ENCODE peak calls at places on chromosomes 5 and 9, in six cellular contexts. One of them, this sample, is unnamed.

GRCh38 chr5:151719228-151719861 is 32.6 kb upstream of the SPARC start:
- DNase-seq in H1: no peak
- DNase-seq in GM12891: no peak
- DNase-seq in HepG2: peak
- DNase-seq in GM12878: no peak
- DNase-seq in K562: peak
- DNase-seq in this sample: no peak

GRCh38 chr5:68662804-68663307 is 431.0 kb upstream of the SLC30A5 start:
- DNase-seq in H1: no peak
- DNase-seq in GM12891: no peak
- DNase-seq in HepG2: no peak
- DNase-seq in GM12878: no peak
- DNase-seq in K562: no peak
- DNase-seq in this sample: no peak

GRCh38 chr5:88256872-88257271 is 11.8 kb downstream of the TMEM161B start:
- DNase-seq in H1: peak
- DNase-seq in GM12891: no peak
- DNase-seq in HepG2: peak
- DNase-seq in GM12878: no peak
- DNase-seq in K562: no peak
- DNase-seq in this sample: no peak

GRCh38 chr9:94805585-94805984 is 79.1 kb downstream of the AOPEP start:
- DNase-seq in H1: no peak
- DNase-seq in GM12891: no peak
- DNase-seq in HepG2: no peak
- DNase-seq in GM12878: peak
- DNase-seq in K562: no peak
- DNase-seq in this sample: no peak

GRCh38 chr9:111965566-111966019 is 69.0 kb downstream of the UGCG start:
- DNase-seq in H1: no peak
- DNase-seq in GM12891: no peak
- DNase-seq in HepG2: peak
- DNase-seq in GM12878: peak
- DNase-seq in K562: no peak
- DNase-seq in this sample: no peak

GRCh38 chr5:178380086-178380485 is 147.5 kb upstream of the PHYKPL start:
- DNase-seq in H1: no peak
- DNase-seq in GM12891: no peak
- DNase-seq in HepG2: no peak
- DNase-seq in GM12878: no peak
- DNase-seq in K562: no peak
- DNase-seq in this sample: no peak

GRCh38 chr9:78725565-78725964 is 428.6 kb downstream of the PSAT1 start:
- DNase-seq in H1: no peak
- DNase-seq in GM12891: no peak
- DNase-seq in HepG2: no peak
- DNase-seq in GM12878: no peak
- DNase-seq in K562: no peak
- DNase-seq in this sample: no peak

GRCh38 chr5:79263-79662 is 12.7 kb upstream of the PLEKHG4B start:
- DNase-seq in H1: no peak
- DNase-seq in GM12891: no peak
- DNase-seq in HepG2: no peak
- DNase-seq in GM12878: no peak
- DNase-seq in K562: no peak
- DNase-seq in this sample: no peak

GRCh38 chr9:129310666-129311350 is 132.7 kb upstream of the IER5L start:
- DNase-seq in H1: no peak
- DNase-seq in GM12891: no peak
- DNase-seq in HepG2: no peak
- DNase-seq in GM12878: no peak
- DNase-seq in K562: no peak
- DNase-seq in this sample: no peak

GRCh38 chr5:68958428-68958827 is 135.4 kb upstream of the SLC30A5 start:
- DNase-seq in H1: no peak
- DNase-seq in GM12891: no peak
- DNase-seq in HepG2: no peak
- DNase-seq in GM12878: no peak
- DNase-seq in K562: no peak
- DNase-seq in this sample: no peak

GRCh38 chr5:180142824-180143610 is 66.0 kb downstream of the RASGEF1C start:
- DNase-seq in H1: no peak
- DNase-seq in GM12891: no peak
- DNase-seq in HepG2: no peak
- DNase-seq in GM12878: no peak
- DNase-seq in K562: no peak
- DNase-seq in this sample: no peak

GRCh38 chr9:129569506-129570449 is 51.1 kb downstream of the C9orf50 start:
- DNase-seq in H1: no peak
- DNase-seq in GM12891: no peak
- DNase-seq in HepG2: peak
- DNase-seq in GM12878: no peak
- DNase-seq in K562: peak
- DNase-seq in this sample: no peak

GRCh38 chr9:128881884-128882676 is at the start of the genes KYAT1 and LRRC8A:
- DNase-seq in H1: peak
- DNase-seq in GM12891: peak
- DNase-seq in HepG2: peak
- DNase-seq in GM12878: peak
- DNase-seq in K562: peak
- DNase-seq in this sample: peak

GRCh38 chr5:102314328-102314727 is 18.2 kb upstream of the SLCO4C1 start:
- DNase-seq in H1: no peak
- DNase-seq in GM12891: no peak
- DNase-seq in HepG2: no peak
- DNase-seq in GM12878: no peak
- DNase-seq in K562: no peak
- DNase-seq in this sample: no peak

GRCh38 chr5:135220394-135221186 is 178.4 kb downstream of the MACROH2A1 start:
- DNase-seq in H1: no peak
- DNase-seq in GM12891: no peak
- DNase-seq in HepG2: no peak
- DNase-seq in GM12878: no peak
- DNase-seq in K562: no peak
- DNase-seq in this sample: no peak

DNA sequence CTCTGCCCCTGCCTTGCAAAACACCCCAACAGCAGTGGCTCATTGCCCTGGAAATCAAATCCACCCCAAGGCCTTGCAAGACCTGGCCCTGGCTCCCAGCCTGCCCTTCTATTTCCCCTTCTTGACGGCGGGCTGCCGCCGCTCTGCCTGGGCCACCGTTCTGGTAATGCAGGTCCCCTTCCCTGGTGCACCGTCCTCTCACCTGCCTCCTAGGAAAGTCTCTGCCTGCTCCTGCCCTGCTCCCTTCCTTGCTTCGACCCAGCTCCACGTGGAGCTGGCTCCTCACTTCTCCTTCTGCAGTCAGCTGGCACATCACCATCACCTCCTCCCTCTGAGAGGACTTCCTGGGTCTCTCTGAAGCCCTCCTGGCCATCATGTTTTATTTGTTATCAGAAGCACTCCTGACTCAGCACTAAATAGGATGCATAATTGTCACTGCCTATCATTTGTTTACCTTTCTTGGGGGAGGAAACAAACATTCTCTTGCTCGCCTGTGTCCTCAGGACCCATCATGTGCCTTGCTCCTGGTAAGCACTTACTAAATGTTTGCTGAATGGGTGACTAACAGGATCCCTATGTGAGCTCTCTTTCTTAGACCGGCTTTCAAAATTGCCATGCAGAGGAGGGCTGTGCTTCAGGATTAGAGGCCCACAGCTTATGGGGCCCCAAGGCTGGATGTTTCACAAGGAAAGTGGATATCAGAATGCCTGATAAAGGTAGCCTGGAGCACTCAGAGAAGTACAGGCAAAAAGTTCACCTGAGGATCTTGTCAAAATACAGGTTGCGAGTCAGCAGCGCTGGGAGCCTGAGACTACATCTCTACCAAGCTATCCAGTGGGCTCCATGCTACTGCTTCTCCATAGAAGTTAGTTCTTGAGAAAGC is 19.6 kb upstream of the C5orf47 start:
- DNase-seq in H1: no peak
- DNase-seq in GM12891: no peak
- DNase-seq in HepG2: peak
- DNase-seq in GM12878: no peak
- DNase-seq in K562: peak
- DNase-seq in this sample: no peak
- TF ChIP-seq TAF1 in H1: no peak
- TF ChIP-seq TAF1 in GM12891: no peak
- TF ChIP-seq TAF1 in HepG2: peak
- TF ChIP-seq TAF1 in GM12878: no peak
- TF ChIP-seq TAF1 in K562: no peak
- TF ChIP-seq TAF1 in this sample: no peak

GRCh38 chr5:33194914-33195313 is 245.9 kb upstream of the TARS1 start:
- DNase-seq in H1: no peak
- DNase-seq in GM12891: no peak
- DNase-seq in HepG2: no peak
- DNase-seq in GM12878: no peak
- DNase-seq in K562: no peak
- DNase-seq in this sample: no peak
- TF ChIP-seq POLR2A in H1: no peak
- TF ChIP-seq POLR2A in GM12891: no peak
- TF ChIP-seq POLR2A in HepG2: no peak
- TF ChIP-seq POLR2A in GM12878: no peak
- TF ChIP-seq POLR2A in K562: no peak
- TF ChIP-seq POLR2A in this sample: no peak

GRCh38 chr5:108788142-108788541 is 40.4 kb downstream of the FER start:
- DNase-seq in H1: no peak
- DNase-seq in GM12891: no peak
- DNase-seq in HepG2: no peak
- DNase-seq in GM12878: no peak
- DNase-seq in K562: no peak
- DNase-seq in this sample: no peak
- TF ChIP-seq TAF1 in H1: no peak
- TF ChIP-seq TAF1 in GM12891: no peak
- TF ChIP-seq TAF1 in HepG2: no peak
- TF ChIP-seq TAF1 in GM12878: no peak
- TF ChIP-seq TAF1 in K562: no peak
- TF ChIP-seq TAF1 in this sample: no peak

GRCh38 chr9:113410207-113411158 is at the start of the genes C9orf43 and POLE3:
- DNase-seq in H1: peak
- DNase-seq in GM12891: peak
- DNase-seq in HepG2: peak
- DNase-seq in GM12878: peak
- DNase-seq in K562: peak
- DNase-seq in this sample: peak
- TF ChIP-seq POLR2A in H1: peak
- TF ChIP-seq POLR2A in GM12891: peak
- TF ChIP-seq POLR2A in HepG2: peak
- TF ChIP-seq POLR2A in GM12878: peak
- TF ChIP-seq POLR2A in K562: peak
- TF ChIP-seq POLR2A in this sample: peak

DNA sequence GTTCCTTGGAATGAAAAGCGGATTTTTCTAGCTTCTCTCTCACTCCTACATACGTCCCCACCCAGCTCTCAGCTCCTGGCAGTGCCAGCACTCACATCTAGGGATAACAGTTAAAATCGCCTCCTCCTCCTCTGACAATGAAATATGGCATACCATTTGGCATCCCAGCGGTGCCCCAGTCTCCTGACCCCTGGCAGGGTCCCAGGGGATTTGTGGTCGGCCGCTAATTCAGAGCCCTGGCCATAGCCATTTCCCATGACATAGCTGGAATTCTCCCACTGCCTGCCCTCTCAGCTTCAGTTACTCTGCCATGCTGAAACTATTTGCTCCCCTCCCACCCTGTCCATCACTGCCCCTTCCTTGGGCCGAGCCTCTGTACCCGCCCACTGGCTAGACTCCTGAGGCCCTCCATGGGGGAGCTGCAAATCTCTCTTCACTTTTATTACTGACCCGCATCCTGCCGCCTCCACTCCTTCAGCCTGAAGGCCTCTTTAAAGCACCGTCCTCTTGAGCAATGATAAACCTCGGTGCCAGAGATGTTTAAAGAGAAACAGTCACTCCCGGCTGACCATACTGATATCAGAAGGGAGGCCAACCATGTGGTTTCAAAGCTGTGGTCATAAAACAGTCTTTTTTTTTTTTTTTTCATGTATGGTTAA is 139.8 kb downstream of the SLIT3 start:
- DNase-seq in H1: no peak
- DNase-seq in GM12891: no peak
- DNase-seq in HepG2: no peak
- DNase-seq in GM12878: no peak
- DNase-seq in K562: no peak
- DNase-seq in this sample: no peak
- TF ChIP-seq TAF1 in H1: no peak
- TF ChIP-seq TAF1 in GM12891: no peak
- TF ChIP-seq TAF1 in HepG2: no peak
- TF ChIP-seq TAF1 in GM12878: no peak
- TF ChIP-seq TAF1 in K562: no peak
- TF ChIP-seq TAF1 in this sample: no peak